ENCODE peak calls at places on chromosomes 1 and 21, in six cellular contexts. One of them, this sample, is unnamed. For H3K9me3, the result is how much of the 10 kb centered on the place peaks cover.

GRCh38 chr1:62198781-62199125 is 4.1 kb downstream of the L1TD1 start:
- DNase-seq in breast epithelium: no peak
- DNase-seq in IMR-90: no peak
- DNase-seq in CD8-positive, alpha-beta memory T cell: no peak
- DNase-seq in lower lobe of right lung: no peak
- DNase-seq in MG63: peak
- DNase-seq in this sample: no peak

GRCh38 chr1:155272466-155273133 is 704 bp downstream of the CLK2 start:
- DNase-seq in MG63: no peak
- DNase-seq in breast epithelium: no peak
- DNase-seq in lower lobe of right lung: no peak
- DNase-seq in CD8-positive, alpha-beta memory T cell: no peak
- DNase-seq in IMR-90: peak
- DNase-seq in this sample: no peak

GRCh38 chr1:243325305-243325890 is 69.6 kb downstream of the SDCCAG8 start:
- DNase-seq in MG63: no peak
- DNase-seq in IMR-90: peak
- DNase-seq in CD8-positive, alpha-beta memory T cell: no peak
- DNase-seq in lower lobe of right lung: no peak
- DNase-seq in breast epithelium: no peak
- DNase-seq in this sample: peak

GRCh38 chr1:110106013-110106941 is 6.0 kb upstream of the UBL4B start:
- DNase-seq in MG63: peak
- DNase-seq in lower lobe of right lung: peak
- DNase-seq in IMR-90: peak
- DNase-seq in breast epithelium: peak
- DNase-seq in CD8-positive, alpha-beta memory T cell: peak
- DNase-seq in this sample: peak

GRCh38 chr21:15521644-15522001 is 208.2 kb upstream of the USP25 start:
- DNase-seq in CD8-positive, alpha-beta memory T cell: no peak
- DNase-seq in IMR-90: no peak
- DNase-seq in MG63: no peak
- DNase-seq in breast epithelium: no peak
- DNase-seq in lower lobe of right lung: no peak
- DNase-seq in this sample: no peak

GRCh38 chr1:81179239-81179638 is 621.5 kb upstream of the ADGRL2 start:
- DNase-seq in lower lobe of right lung: no peak
- DNase-seq in IMR-90: peak
- DNase-seq in MG63: peak
- DNase-seq in CD8-positive, alpha-beta memory T cell: no peak
- DNase-seq in breast epithelium: no peak
- DNase-seq in this sample: peak

GRCh38 chr1:191963781-191964455 is 194.3 kb upstream of the RGS18 start:
- DNase-seq in IMR-90: peak
- DNase-seq in MG63: no peak
- DNase-seq in lower lobe of right lung: no peak
- DNase-seq in CD8-positive, alpha-beta memory T cell: no peak
- DNase-seq in breast epithelium: no peak
- DNase-seq in this sample: no peak

GRCh38 chr1:150410582-150411101 is 46.7 kb downstream of the RPRD2 start:
- DNase-seq in lower lobe of right lung: peak
- DNase-seq in CD8-positive, alpha-beta memory T cell: no peak
- DNase-seq in MG63: peak
- DNase-seq in IMR-90: peak
- DNase-seq in breast epithelium: no peak
- DNase-seq in this sample: no peak

GRCh38 chr1:233459968-233460367 is 132.4 kb downstream of the MAP3K21 start:
- DNase-seq in CD8-positive, alpha-beta memory T cell: no peak
- DNase-seq in breast epithelium: no peak
- DNase-seq in IMR-90: no peak
- DNase-seq in MG63: no peak
- DNase-seq in lower lobe of right lung: no peak
- DNase-seq in this sample: no peak

GRCh38 chr1:55233149-55233777 is 18.1 kb upstream of the USP24 start:
- DNase-seq in IMR-90: peak
- DNase-seq in lower lobe of right lung: no peak
- DNase-seq in breast epithelium: no peak
- DNase-seq in CD8-positive, alpha-beta memory T cell: no peak
- DNase-seq in MG63: no peak
- DNase-seq in this sample: no peak

GRCh38 chr1:24472527-24473251 is 29.9 kb upstream of the RCAN3 start:
- DNase-seq in CD8-positive, alpha-beta memory T cell: no peak
- DNase-seq in IMR-90: no peak
- DNase-seq in lower lobe of right lung: no peak
- DNase-seq in MG63: no peak
- DNase-seq in breast epithelium: peak
- DNase-seq in this sample: no peak

GRCh38 chr1:9849691-9850441 is 26.1 kb upstream of the CLSTN1 start:
- DNase-seq in breast epithelium: no peak
- DNase-seq in MG63: no peak
- DNase-seq in CD8-positive, alpha-beta memory T cell: no peak
- DNase-seq in lower lobe of right lung: no peak
- DNase-seq in IMR-90: no peak
- DNase-seq in this sample: no peak

GRCh38 chr1:202964755-202965440 is 2.2 kb downstream of the CYB5R1 start:
- DNase-seq in CD8-positive, alpha-beta memory T cell: no peak
- DNase-seq in lower lobe of right lung: no peak
- DNase-seq in IMR-90: peak
- DNase-seq in breast epithelium: no peak
- DNase-seq in MG63: peak
- DNase-seq in this sample: no peak

GRCh38 chr1:108703939-108704338 is 8.8 kb upstream of the FNDC7 start:
- DNase-seq in IMR-90: peak
- DNase-seq in breast epithelium: no peak
- DNase-seq in MG63: no peak
- DNase-seq in CD8-positive, alpha-beta memory T cell: no peak
- DNase-seq in lower lobe of right lung: no peak
- DNase-seq in this sample: no peak

GRCh38 chr1:34642679-34643078 is 112.2 kb upstream of the GJB5 start:
- DNase-seq in CD8-positive, alpha-beta memory T cell: no peak
- DNase-seq in breast epithelium: no peak
- DNase-seq in IMR-90: no peak
- DNase-seq in MG63: no peak
- DNase-seq in lower lobe of right lung: no peak
- DNase-seq in this sample: no peak

GRCh38 chr1:8925406-8925805 is 20.3 kb upstream of the CA6 start:
- DNase-seq in CD8-positive, alpha-beta memory T cell: no peak
- DNase-seq in IMR-90: no peak
- DNase-seq in breast epithelium: no peak
- DNase-seq in lower lobe of right lung: no peak
- DNase-seq in MG63: no peak
- DNase-seq in this sample: no peak

GRCh38 chr1:89762801-89763648 is 57.8 kb upstream of the LRRC8D start:
- DNase-seq in breast epithelium: peak
- DNase-seq in CD8-positive, alpha-beta memory T cell: peak
- DNase-seq in IMR-90: peak
- DNase-seq in MG63: peak
- DNase-seq in lower lobe of right lung: peak
- DNase-seq in this sample: peak

GRCh38 chr1:107254306-107254705 is 113.5 kb downstream of the NTNG1 start:
- DNase-seq in CD8-positive, alpha-beta memory T cell: no peak
- DNase-seq in lower lobe of right lung: no peak
- DNase-seq in MG63: no peak
- DNase-seq in breast epithelium: no peak
- DNase-seq in IMR-90: no peak
- DNase-seq in this sample: no peak

GRCh38 chr1:201405484-201405831 is 6.3 kb upstream of the LAD1 start:
- DNase-seq in lower lobe of right lung: peak
- DNase-seq in MG63: no peak
- DNase-seq in breast epithelium: no peak
- DNase-seq in CD8-positive, alpha-beta memory T cell: no peak
- DNase-seq in IMR-90: no peak
- DNase-seq in this sample: no peak

GRCh38 chr21:36459098-36459497 is 20.8 kb downstream of the CLDN14 start:
- DNase-seq in lower lobe of right lung: no peak
- DNase-seq in MG63: no peak
- DNase-seq in breast epithelium: no peak
- DNase-seq in CD8-positive, alpha-beta memory T cell: no peak
- DNase-seq in IMR-90: no peak
- DNase-seq in this sample: no peak

GRCh38 chr1:208036177-208036808 is 125.4 kb upstream of the CD34 start:
- DNase-seq in lower lobe of right lung: no peak
- DNase-seq in MG63: no peak
- DNase-seq in breast epithelium: no peak
- DNase-seq in CD8-positive, alpha-beta memory T cell: no peak
- DNase-seq in IMR-90: peak
- DNase-seq in this sample: no peak

GRCh38 chr1:111515291-111516007 is 12.0 kb upstream of the ADORA3 start:
- DNase-seq in lower lobe of right lung: peak
- DNase-seq in IMR-90: peak
- DNase-seq in CD8-positive, alpha-beta memory T cell: no peak
- DNase-seq in breast epithelium: no peak
- DNase-seq in MG63: peak
- DNase-seq in this sample: no peak

GRCh38 chr1:44417351-44418021 is 12.4 kb downstream of the RNF220 start:
- DNase-seq in lower lobe of right lung: peak
- DNase-seq in CD8-positive, alpha-beta memory T cell: no peak
- DNase-seq in MG63: no peak
- DNase-seq in IMR-90: no peak
- DNase-seq in breast epithelium: no peak
- DNase-seq in this sample: no peak

GRCh38 chr1:93061895-93062792 is 16.9 kb upstream of the MTF2 start:
- DNase-seq in MG63: peak
- DNase-seq in CD8-positive, alpha-beta memory T cell: peak
- DNase-seq in IMR-90: peak
- DNase-seq in breast epithelium: no peak
- DNase-seq in lower lobe of right lung: no peak
- DNase-seq in this sample: no peak

GRCh38 chr1:205536759-205537361 is 32.4 kb downstream of the CDK18 start:
- DNase-seq in CD8-positive, alpha-beta memory T cell: no peak
- DNase-seq in breast epithelium: no peak
- DNase-seq in IMR-90: no peak
- DNase-seq in MG63: peak
- DNase-seq in lower lobe of right lung: peak
- DNase-seq in this sample: no peak

DNA sequence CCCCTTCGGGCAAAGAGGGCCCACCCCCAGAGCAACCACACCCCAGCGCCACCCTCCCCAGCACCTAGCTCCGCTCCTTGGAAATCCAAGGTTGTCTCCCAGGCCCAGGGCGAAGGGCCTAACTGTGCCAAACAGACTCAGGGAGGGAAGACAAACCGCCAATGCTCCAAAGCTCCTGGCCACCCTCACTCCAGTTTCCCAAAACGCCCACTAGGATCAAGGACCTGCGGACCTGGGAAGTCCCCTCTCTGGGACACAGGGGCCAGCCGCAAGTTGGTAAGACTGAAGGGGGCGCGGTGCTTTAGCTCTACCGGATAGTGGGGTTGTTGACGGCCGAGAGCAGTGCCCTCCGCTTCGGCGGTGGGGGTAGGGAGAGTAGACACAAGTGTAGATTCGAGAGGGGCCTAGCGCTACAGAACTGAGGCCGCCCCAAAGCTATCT is 581 bp downstream of the IRF6 start:
- DNase-seq in IMR-90: no peak
- DNase-seq in lower lobe of right lung: peak
- DNase-seq in MG63: no peak
- DNase-seq in breast epithelium: no peak
- DNase-seq in CD8-positive, alpha-beta memory T cell: no peak
- DNase-seq in this sample: no peak
- H3K4me3 ChIP-seq in IMR-90: no peak
- H3K4me3 ChIP-seq in lower lobe of right lung: peak
- H3K4me3 ChIP-seq in MG63: no peak
- H3K4me3 ChIP-seq in breast epithelium: no peak
- H3K4me3 ChIP-seq in CD8-positive, alpha-beta memory T cell: peak
- H3K4me3 ChIP-seq in this sample: peak

DNA sequence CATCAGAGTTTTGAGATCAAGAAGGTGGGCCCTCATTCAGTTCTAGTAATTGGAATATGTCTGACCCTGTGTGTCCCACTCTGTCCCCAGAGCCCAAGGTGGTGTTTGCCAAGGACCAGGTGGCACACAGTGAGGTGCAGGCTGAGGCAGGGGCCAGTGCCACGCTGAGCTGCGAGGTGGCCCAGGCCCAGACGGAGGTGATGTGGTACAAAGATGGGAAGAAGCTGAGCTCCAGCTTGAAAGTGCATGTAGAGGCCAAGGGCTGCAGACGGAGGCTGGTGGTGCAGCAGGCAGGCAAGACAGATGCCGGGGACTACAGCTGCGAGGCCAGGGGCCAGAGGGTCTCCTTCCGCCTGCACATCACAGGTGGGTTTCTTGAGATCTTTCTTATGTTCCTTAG is 35.2 kb downstream of the OBSCN start:
- DNase-seq in IMR-90: no peak
- DNase-seq in breast epithelium: no peak
- DNase-seq in MG63: no peak
- DNase-seq in lower lobe of right lung: no peak
- DNase-seq in CD8-positive, alpha-beta memory T cell: no peak
- DNase-seq in this sample: no peak
- H3K9me3 ChIP-seq in IMR-90: under half
- H3K9me3 ChIP-seq in breast epithelium: half or more
- H3K9me3 ChIP-seq in MG63: half or more
- H3K9me3 ChIP-seq in lower lobe of right lung: under half
- H3K9me3 ChIP-seq in CD8-positive, alpha-beta memory T cell: under half
- H3K9me3 ChIP-seq in this sample: under half

DNA sequence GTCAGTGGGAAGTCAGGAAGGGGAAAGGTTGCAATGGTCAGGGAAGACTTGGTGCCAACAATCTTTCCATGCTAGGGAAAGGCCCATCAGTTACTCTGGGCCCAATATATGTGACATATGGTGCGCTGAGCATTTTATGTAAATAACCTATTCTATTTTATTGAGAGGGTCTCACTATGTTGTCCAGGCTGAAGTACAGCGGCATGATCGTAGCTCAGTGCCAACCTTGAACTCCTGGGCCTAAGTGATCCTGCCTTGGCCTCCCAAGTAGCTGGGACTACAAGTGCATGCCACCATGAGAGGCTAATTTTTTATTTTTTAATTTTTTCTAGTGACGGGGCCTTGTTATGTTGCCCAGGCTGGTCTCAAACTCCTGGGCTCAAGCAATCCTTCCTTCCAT is 6.8 kb downstream of the UQCRH start:
- DNase-seq in CD8-positive, alpha-beta memory T cell: no peak
- DNase-seq in breast epithelium: no peak
- DNase-seq in MG63: no peak
- DNase-seq in IMR-90: no peak
- DNase-seq in lower lobe of right lung: no peak
- DNase-seq in this sample: no peak
- H3K4me3 ChIP-seq in CD8-positive, alpha-beta memory T cell: no peak
- H3K4me3 ChIP-seq in breast epithelium: no peak
- H3K4me3 ChIP-seq in MG63: no peak
- H3K4me3 ChIP-seq in IMR-90: no peak
- H3K4me3 ChIP-seq in lower lobe of right lung: no peak
- H3K4me3 ChIP-seq in this sample: no peak

GRCh38 chr1:152774875-152775274 is at the start of gene LCE1F:
- DNase-seq in CD8-positive, alpha-beta memory T cell: no peak
- DNase-seq in IMR-90: no peak
- DNase-seq in breast epithelium: no peak
- DNase-seq in lower lobe of right lung: no peak
- DNase-seq in MG63: no peak
- DNase-seq in this sample: no peak
- H3K9me3 ChIP-seq in CD8-positive, alpha-beta memory T cell: under half
- H3K9me3 ChIP-seq in IMR-90: under half
- H3K9me3 ChIP-seq in breast epithelium: under half
- H3K9me3 ChIP-seq in lower lobe of right lung: under half
- H3K9me3 ChIP-seq in MG63: under half
- H3K9me3 ChIP-seq in this sample: under half

DNA sequence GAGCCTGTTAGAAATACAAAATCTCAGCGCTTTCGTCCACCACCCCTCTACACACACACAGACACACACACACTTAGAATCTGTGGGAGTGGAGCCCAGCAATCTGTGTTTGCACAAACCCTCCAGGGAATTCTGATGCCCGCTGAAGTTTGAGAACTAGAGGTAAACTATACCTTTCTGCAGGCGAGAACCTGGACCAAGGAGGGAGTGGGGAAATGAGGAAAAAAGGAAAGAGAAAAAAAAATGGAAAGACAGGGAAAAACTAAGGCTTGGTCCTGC is 468 bp upstream of the NIBAN1 start:
- DNase-seq in MG63: no peak
- DNase-seq in breast epithelium: no peak
- DNase-seq in lower lobe of right lung: no peak
- DNase-seq in IMR-90: no peak
- DNase-seq in CD8-positive, alpha-beta memory T cell: no peak
- DNase-seq in this sample: no peak
- H3K4me3 ChIP-seq in MG63: peak
- H3K4me3 ChIP-seq in breast epithelium: peak
- H3K4me3 ChIP-seq in lower lobe of right lung: peak
- H3K4me3 ChIP-seq in IMR-90: peak
- H3K4me3 ChIP-seq in CD8-positive, alpha-beta memory T cell: peak
- H3K4me3 ChIP-seq in this sample: peak